ENCODE peak calls at places on chromosomes 4 and X, in five cellular contexts. One of them, this sample, is unnamed. For H3K36me3 and H4K20me1, the result is how much of the 10 kb centered on the place peaks cover.

GRCh38 chr4:149120331-149121014 is 678.3 kb upstream of the NR3C2 start:
- DNase-seq in MM.1S: no peak
- DNase-seq in neural progenitor cell: no peak
- DNase-seq in GM23248: peak
- DNase-seq in K562: no peak
- DNase-seq in this sample: no peak

GRCh38 chr4:71532407-71532806 is 193.6 kb downstream of the SLC4A4 start:
- DNase-seq in MM.1S: no peak
- DNase-seq in neural progenitor cell: no peak
- DNase-seq in GM23248: no peak
- DNase-seq in K562: no peak
- DNase-seq in this sample: no peak

GRCh38 chrX:71949363-71949762 is 38.7 kb downstream of the NHSL2 start:
- DNase-seq in MM.1S: no peak
- DNase-seq in neural progenitor cell: no peak
- DNase-seq in GM23248: no peak
- DNase-seq in K562: no peak
- DNase-seq in this sample: no peak

GRCh38 chr4:100986360-100986868 is 360.9 kb downstream of the PPP3CA start:
- DNase-seq in MM.1S: no peak
- DNase-seq in neural progenitor cell: peak
- DNase-seq in GM23248: no peak
- DNase-seq in K562: no peak
- DNase-seq in this sample: peak

GRCh38 chrX:103382893-103383292 is 6.6 kb downstream of the BEX3 start:
- DNase-seq in MM.1S: no peak
- DNase-seq in neural progenitor cell: no peak
- DNase-seq in GM23248: no peak
- DNase-seq in K562: no peak
- DNase-seq in this sample: no peak

GRCh38 chr4:88893961-88894360 is 163.0 kb downstream of the FAM13A start:
- DNase-seq in MM.1S: no peak
- DNase-seq in neural progenitor cell: no peak
- DNase-seq in GM23248: peak
- DNase-seq in K562: no peak
- DNase-seq in this sample: no peak

GRCh38 chr4:67292045-67292444 is 253.3 kb downstream of the CENPC start:
- DNase-seq in MM.1S: no peak
- DNase-seq in neural progenitor cell: no peak
- DNase-seq in GM23248: no peak
- DNase-seq in K562: no peak
- DNase-seq in this sample: no peak

GRCh38 chr4:183563874-183564273 is 59.0 kb downstream of the ING2 start:
- DNase-seq in MM.1S: no peak
- DNase-seq in neural progenitor cell: no peak
- DNase-seq in GM23248: peak
- DNase-seq in K562: no peak
- DNase-seq in this sample: peak

GRCh38 chrX:110008001-110008635 is 5.2 kb downstream of the TMEM164 start:
- DNase-seq in MM.1S: no peak
- DNase-seq in neural progenitor cell: no peak
- DNase-seq in GM23248: no peak
- DNase-seq in K562: no peak
- DNase-seq in this sample: no peak

GRCh38 chrX:133594156-133594555 is 178.9 kb upstream of the GPC4 start:
- DNase-seq in MM.1S: no peak
- DNase-seq in neural progenitor cell: no peak
- DNase-seq in GM23248: peak
- DNase-seq in K562: no peak
- DNase-seq in this sample: no peak

GRCh38 chr4:147339116-147339515 is 141.8 kb upstream of the EDNRA start:
- DNase-seq in MM.1S: no peak
- DNase-seq in neural progenitor cell: no peak
- DNase-seq in GM23248: no peak
- DNase-seq in K562: no peak
- DNase-seq in this sample: no peak

GRCh38 chr4:23877758-23878229 is 12.1 kb downstream of the PPARGC1A start:
- DNase-seq in MM.1S: no peak
- DNase-seq in neural progenitor cell: no peak
- DNase-seq in GM23248: no peak
- DNase-seq in K562: peak
- DNase-seq in this sample: peak

GRCh38 chrX:37684918-37685317 is 673 bp upstream of the XK start:
- DNase-seq in MM.1S: no peak
- DNase-seq in neural progenitor cell: no peak
- DNase-seq in GM23248: no peak
- DNase-seq in K562: peak
- DNase-seq in this sample: no peak

GRCh38 chrX:103797691-103798090 is 21.1 kb downstream of the PLP1 start:
- DNase-seq in MM.1S: no peak
- DNase-seq in neural progenitor cell: no peak
- DNase-seq in GM23248: peak
- DNase-seq in K562: no peak
- DNase-seq in this sample: no peak

GRCh38 chr4:53646792-53647191 is 55.5 kb upstream of the LNX1 start:
- DNase-seq in MM.1S: no peak
- DNase-seq in neural progenitor cell: no peak
- DNase-seq in GM23248: no peak
- DNase-seq in K562: no peak
- DNase-seq in this sample: peak

GRCh38 chr4:133483600-133484246 is 334.6 kb downstream of the PCDH10 start:
- DNase-seq in MM.1S: no peak
- DNase-seq in neural progenitor cell: peak
- DNase-seq in GM23248: peak
- DNase-seq in K562: peak
- DNase-seq in this sample: peak

GRCh38 chr4:15778742-15779231 is 659 bp downstream of the CD38 start:
- DNase-seq in MM.1S: peak
- DNase-seq in neural progenitor cell: no peak
- DNase-seq in GM23248: peak
- DNase-seq in K562: no peak
- DNase-seq in this sample: peak

GRCh38 chr4:73523126-73523525 is 41.6 kb downstream of the AFM start:
- DNase-seq in MM.1S: no peak
- DNase-seq in neural progenitor cell: no peak
- DNase-seq in GM23248: no peak
- DNase-seq in K562: no peak
- DNase-seq in this sample: no peak

GRCh38 chr4:101331017-101331416 is 16.3 kb downstream of the PPP3CA start:
- DNase-seq in MM.1S: no peak
- DNase-seq in neural progenitor cell: no peak
- DNase-seq in GM23248: peak
- DNase-seq in K562: no peak
- DNase-seq in this sample: no peak

GRCh38 chr4:109406337-109406931 is 27.2 kb upstream of the SEC24B start:
- DNase-seq in MM.1S: peak
- DNase-seq in neural progenitor cell: peak
- DNase-seq in GM23248: peak
- DNase-seq in K562: peak
- DNase-seq in this sample: peak

GRCh38 chrX:40877869-40878268 is 142.5 kb upstream of the MED14 start:
- DNase-seq in MM.1S: peak
- DNase-seq in neural progenitor cell: no peak
- DNase-seq in GM23248: peak
- DNase-seq in K562: peak
- DNase-seq in this sample: no peak

GRCh38 chr4:88275949-88276515 is 8.3 kb downstream of the PPM1K start:
- DNase-seq in MM.1S: no peak
- DNase-seq in neural progenitor cell: no peak
- DNase-seq in GM23248: no peak
- DNase-seq in K562: no peak
- DNase-seq in this sample: no peak

GRCh38 chrX:47558436-47558835 is 2.6 kb upstream of the ARAF start:
- DNase-seq in MM.1S: no peak
- DNase-seq in neural progenitor cell: no peak
- DNase-seq in GM23248: no peak
- DNase-seq in K562: no peak
- DNase-seq in this sample: no peak

GRCh38 chr4:92304636-92305035 is 870 bp downstream of the GRID2 start:
- DNase-seq in MM.1S: no peak
- DNase-seq in neural progenitor cell: peak
- DNase-seq in GM23248: no peak
- DNase-seq in K562: no peak
- DNase-seq in this sample: peak

GRCh38 chrX:46573896-46574336 is 351 bp downstream of the CHST7 start:
- DNase-seq in MM.1S: peak
- DNase-seq in neural progenitor cell: peak
- DNase-seq in GM23248: peak
- DNase-seq in K562: no peak
- DNase-seq in this sample: peak

GRCh38 chr4:145176641-145177432 is 3.6 kb downstream of the OTUD4 start:
- DNase-seq in MM.1S: no peak
- DNase-seq in neural progenitor cell: no peak
- DNase-seq in GM23248: peak
- DNase-seq in K562: no peak
- DNase-seq in this sample: no peak

GRCh38 chr4:145167884-145168283 is 12.5 kb downstream of the OTUD4 start:
- DNase-seq in MM.1S: no peak
- DNase-seq in neural progenitor cell: no peak
- DNase-seq in GM23248: no peak
- DNase-seq in K562: no peak
- DNase-seq in this sample: no peak

GRCh38 chr4:145170209-145170608 is 10.2 kb downstream of the OTUD4 start:
- DNase-seq in MM.1S: no peak
- DNase-seq in neural progenitor cell: no peak
- DNase-seq in GM23248: no peak
- DNase-seq in K562: no peak
- DNase-seq in this sample: no peak

GRCh38 chr4:145168578-145169187 is 11.7 kb downstream of the OTUD4 start:
- DNase-seq in MM.1S: no peak
- DNase-seq in neural progenitor cell: no peak
- DNase-seq in GM23248: no peak
- DNase-seq in K562: no peak
- DNase-seq in this sample: no peak

GRCh38 chr4:145171919-145172318 is 8.5 kb downstream of the OTUD4 start:
- DNase-seq in MM.1S: no peak
- DNase-seq in neural progenitor cell: no peak
- DNase-seq in GM23248: no peak
- DNase-seq in K562: no peak
- DNase-seq in this sample: no peak
- H3K36me3 ChIP-seq in MM.1S: under half
- H3K36me3 ChIP-seq in neural progenitor cell: under half
- H3K36me3 ChIP-seq in GM23248: under half
- H3K36me3 ChIP-seq in K562: half or more
- H3K36me3 ChIP-seq in this sample: under half

DNA sequence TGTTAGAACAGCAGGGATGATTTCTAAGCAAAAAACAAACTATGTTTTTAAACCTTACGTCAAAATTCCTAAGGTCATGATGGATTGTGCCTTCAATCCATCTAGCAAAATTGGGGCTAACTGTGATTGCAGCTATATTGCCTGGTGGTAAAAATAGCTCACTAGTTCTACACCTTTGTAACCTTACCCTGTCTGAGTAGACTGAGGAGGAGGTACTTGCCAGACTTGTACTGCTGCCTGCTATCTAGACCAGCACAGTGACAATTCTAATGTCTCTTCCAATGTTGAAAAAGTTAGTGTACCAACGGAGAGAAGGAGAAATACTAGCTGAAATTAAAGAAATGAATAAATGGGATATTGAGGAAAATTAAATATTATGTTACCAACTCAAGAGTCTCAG is 30.3 kb downstream of the ATP11C start:
- DNase-seq in MM.1S: no peak
- DNase-seq in neural progenitor cell: no peak
- DNase-seq in GM23248: no peak
- DNase-seq in K562: no peak
- DNase-seq in this sample: no peak
- H4K20me1 ChIP-seq in MM.1S: under half
- H4K20me1 ChIP-seq in neural progenitor cell: under half
- H4K20me1 ChIP-seq in GM23248: under half
- H4K20me1 ChIP-seq in K562: under half
- H4K20me1 ChIP-seq in this sample: under half

GRCh38 chrX:48700246-48700645 is 3.7 kb downstream of the SUV39H1 start:
- DNase-seq in MM.1S: no peak
- DNase-seq in neural progenitor cell: no peak
- DNase-seq in GM23248: no peak
- DNase-seq in K562: no peak
- DNase-seq in this sample: no peak

GRCh38 chrX:48696301-48697181 is at the start of gene SUV39H1:
- DNase-seq in MM.1S: peak
- DNase-seq in neural progenitor cell: peak
- DNase-seq in GM23248: peak
- DNase-seq in K562: peak
- DNase-seq in this sample: peak

GRCh38 chrX:48697182-48697727 is 721 bp downstream of the SUV39H1 start:
- DNase-seq in MM.1S: no peak
- DNase-seq in neural progenitor cell: no peak
- DNase-seq in GM23248: no peak
- DNase-seq in K562: peak
- DNase-seq in this sample: no peak

GRCh38 chrX:48695925-48696300 is 621 bp upstream of the SUV39H1 start:
- DNase-seq in MM.1S: no peak
- DNase-seq in neural progenitor cell: peak
- DNase-seq in GM23248: no peak
- DNase-seq in K562: no peak
- DNase-seq in this sample: no peak

GRCh38 chrX:48698306-48698705 is 1.8 kb downstream of the SUV39H1 start:
- DNase-seq in MM.1S: no peak
- DNase-seq in neural progenitor cell: peak
- DNase-seq in GM23248: no peak
- DNase-seq in K562: no peak
- DNase-seq in this sample: no peak
- H3K36me3 ChIP-seq in MM.1S: under half
- H3K36me3 ChIP-seq in neural progenitor cell: under half
- H3K36me3 ChIP-seq in GM23248: under half
- H3K36me3 ChIP-seq in K562: half or more
- H3K36me3 ChIP-seq in this sample: under half

GRCh38 chr4:169183581-169183980 is 87.2 kb downstream of the SH3RF1 start:
- DNase-seq in MM.1S: no peak
- DNase-seq in neural progenitor cell: no peak
- DNase-seq in GM23248: no peak
- DNase-seq in K562: no peak
- DNase-seq in this sample: no peak

GRCh38 chr4:169184236-169184635 is 86.5 kb downstream of the SH3RF1 start:
- DNase-seq in MM.1S: no peak
- DNase-seq in neural progenitor cell: no peak
- DNase-seq in GM23248: peak
- DNase-seq in K562: no peak
- DNase-seq in this sample: no peak

GRCh38 chr4:169185133-169185956 is 85.4 kb downstream of the SH3RF1 start:
- DNase-seq in MM.1S: no peak
- DNase-seq in neural progenitor cell: no peak
- DNase-seq in GM23248: no peak
- DNase-seq in K562: no peak
- DNase-seq in this sample: peak

GRCh38 chr4:169188204-169188603 is 82.6 kb downstream of the SH3RF1 start:
- DNase-seq in MM.1S: no peak
- DNase-seq in neural progenitor cell: no peak
- DNase-seq in GM23248: no peak
- DNase-seq in K562: no peak
- DNase-seq in this sample: no peak

DNA sequence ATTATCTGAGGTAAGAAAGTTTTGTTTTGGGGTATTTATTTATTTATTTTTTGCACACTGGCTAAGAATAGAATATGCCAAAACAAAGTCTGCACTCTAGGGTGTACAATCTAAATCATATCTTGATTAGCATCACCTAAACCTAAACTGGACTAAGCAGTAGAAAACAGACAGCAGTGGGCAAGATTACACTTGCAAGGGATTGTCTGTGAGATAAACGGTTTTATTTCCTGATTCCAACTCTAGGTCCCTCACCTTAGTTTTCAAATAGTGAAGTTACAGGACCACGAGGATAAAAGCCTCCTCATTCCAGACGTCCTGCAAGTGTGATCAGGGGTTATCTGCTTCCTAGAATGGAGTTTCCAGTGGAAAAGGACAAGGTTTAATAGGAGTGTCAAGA is 86.1 kb downstream of the SH3RF1 start:
- DNase-seq in MM.1S: no peak
- DNase-seq in neural progenitor cell: no peak
- DNase-seq in GM23248: no peak
- DNase-seq in K562: no peak
- DNase-seq in this sample: no peak
- H4K20me1 ChIP-seq in MM.1S: under half
- H4K20me1 ChIP-seq in neural progenitor cell: under half
- H4K20me1 ChIP-seq in GM23248: under half
- H4K20me1 ChIP-seq in K562: under half
- H4K20me1 ChIP-seq in this sample: under half

This sample was measured in hepatocyte.